ENCODE peak calls at places on chromosome 13, in four cellular contexts. G is cerebellum, T is AG04450, Q is astrocyte of the spinal cord. H is an unnamed sample.

GRCh38 chr13:70842062-70842644 is 733.9 kb upstream of the KLHL1 start:
- DNase-seq in G (no peak), Q (no peak), T (no peak), H (no peak)

GRCh38 chr13:40148103-40148502 is 492.6 kb downstream of the COG6 start:
- DNase-seq in G (no peak), Q (no peak), T (no peak), H (no peak)

GRCh38 chr13:110713981-110714797 is 689 bp downstream of the ING1 start:
- DNase-seq in T (no peak), G (peak), Q (peak), H (no peak)

GRCh38 chr13:98959299-98959698 is 18.6 kb downstream of the DOCK9 start:
- DNase-seq in G (no peak), Q (no peak), T (no peak), H (no peak)

GRCh38 chr13:95643814-95644598 is 500 bp downstream of the DZIP1 start:
- DNase-seq in T (no peak), Q (peak), G (peak), H (no peak)

GRCh38 chr13:47288546-47288945 is 391.7 kb upstream of the HTR2A start:
- DNase-seq in G (no peak), T (no peak), Q (peak), H (no peak)

GRCh38 chr13:42392706-42393572 is 121.0 kb downstream of the AKAP11 start:
- DNase-seq in G (no peak), T (no peak), Q (peak), H (no peak)

GRCh38 chr13:55576389-55576788 is 1564.3 kb upstream of the PRR20A start:
- DNase-seq in Q (no peak), G (no peak), T (no peak), H (no peak)

GRCh38 chr13:62320129-62320724 is 904.6 kb upstream of the PCDH20 start:
- DNase-seq in G (peak), T (peak), Q (peak), H (peak)

GRCh38 chr13:23447927-23448326 is 14.4 kb upstream of the SACS start:
- DNase-seq in T (peak), G (no peak), Q (no peak), H (peak)

GRCh38 chr13:19670147-19670546 is 36.7 kb downstream of the MPHOSPH8 start:
- DNase-seq in Q (no peak), T (no peak), G (no peak), H (no peak)

GRCh38 chr13:114241918-114242317 is 7.2 kb downstream of the CDC16 start:
- DNase-seq in G (no peak), T (no peak), Q (no peak), H (no peak)

GRCh38 chr13:98374750-98375149 is 197.7 kb upstream of the RNF113B start:
- DNase-seq in Q (no peak), G (no peak), T (no peak), H (no peak)

GRCh38 chr13:40336228-40337221 is 329.9 kb downstream of the FOXO1 start:
- DNase-seq in T (no peak), Q (no peak), G (no peak), H (no peak)

GRCh38 chr13:30978981-30979956 is 46.8 kb downstream of the TEX26 start:
- DNase-seq in Q (no peak), G (no peak), T (no peak), H (no peak)

GRCh38 chr13:28680541-28680940 is 21.6 kb downstream of the POMP start:
- DNase-seq in G (no peak), T (no peak), Q (no peak), H (no peak)

GRCh38 chr13:112704634-112705145 is 14.9 kb downstream of the ATP11A start:
- DNase-seq in T (no peak), Q (no peak), G (no peak), H (no peak)

GRCh38 chr13:51995677-51996551 is 15.3 kb downstream of the ATP7B start:
- DNase-seq in Q (peak), T (no peak), G (peak), H (no peak)

GRCh38 chr13:75836441-75836840 is 200.3 kb downstream of the LMO7 start:
- DNase-seq in Q (no peak), T (no peak), G (no peak), H (no peak)

GRCh38 chr13:43846496-43846895 is 33.0 kb downstream of the CCDC122 start:
- DNase-seq in G (no peak), T (peak), Q (no peak), H (no peak)

GRCh38 chr13:43368003-43368402 is 344.6 kb downstream of the DNAJC15 start:
- DNase-seq in Q (peak), T (no peak), G (no peak), H (no peak)

GRCh38 chr13:84653915-84654534 is 771.8 kb upstream of the SLITRK1 start:
- DNase-seq in Q (no peak), G (no peak), T (no peak), H (no peak)

GRCh38 chr13:66071018-66071417 is 1159.1 kb downstream of the PCDH9 start:
- DNase-seq in G (no peak), Q (no peak), T (no peak), H (no peak)

GRCh38 chr13:99215466-99215865 is 14.8 kb downstream of the UBAC2 start:
- DNase-seq in T (no peak), G (no peak), Q (no peak), H (no peak)

H was measured in fibroblast of the conjunctiva.